ENCODE peak calls at places on chromosomes 6 and 20, in eight cellular contexts. O is colonic mucosa, V is fibroblast of pulmonary artery, T is mesothelial cell of epicardium, K is osteocyte, L is astrocyte, I is AG09309, S is GM13976. Q is an unnamed sample.

GRCh38 chr6:27297857-27298730 is 14.0 kb downstream of the POM121L2 start:
- DNase-seq in O (no peak), V (peak), T (no peak), K (no peak), L (peak), I (no peak), S (no peak), Q (no peak)

GRCh38 chr6:25655746-25656145 is 3.7 kb downstream of the SCGN start:
- DNase-seq in O (no peak), V (no peak), T (no peak), K (no peak), L (no peak), I (no peak), S (no peak), Q (no peak)

GRCh38 chr6:139680819-139681218 is 306.4 kb upstream of the CITED2 start:
- DNase-seq in O (no peak), V (no peak), T (no peak), K (no peak), L (peak), I (no peak), S (no peak), Q (no peak)

GRCh38 chr6:138240476-138241245 is 22.4 kb upstream of the PBOV1 start:
- DNase-seq in O (no peak), V (no peak), T (no peak), K (no peak), L (peak), I (no peak), S (no peak), Q (no peak)

GRCh38 chr6:104326173-104327001 is 533.3 kb downstream of the HACE1 start:
- DNase-seq in O (no peak), V (peak), T (no peak), K (no peak), L (peak), I (peak), S (no peak), Q (no peak)

GRCh38 chr6:34223381-34223963 is 13.2 kb upstream of the HMGA1 start:
- DNase-seq in O (peak), V (no peak), T (no peak), K (no peak), L (no peak), I (no peak), S (no peak), Q (no peak)

GRCh38 chr6:157272866-157273755 is 50.2 kb downstream of the TMEM242 start:
- DNase-seq in O (no peak), V (no peak), T (no peak), K (no peak), L (no peak), I (peak), S (no peak), Q (no peak)

GRCh38 chr20:53608456-53609413 is 15.1 kb upstream of the ZNF217 start:
- DNase-seq in O (peak), V (no peak), T (no peak), K (peak), L (no peak), I (no peak), S (no peak), Q (no peak)

GRCh38 chr6:43575772-43576551 is at the start of the genes POLH and XPO5:
- DNase-seq in O (peak), V (peak), T (peak), K (peak), L (peak), I (peak), S (peak), Q (peak)

GRCh38 chr6:17032595-17033591 is 69.0 kb upstream of the STMND1 start:
- DNase-seq in O (peak), V (peak), T (peak), K (no peak), L (peak), I (peak), S (no peak), Q (peak)

GRCh38 chr6:3259491-3259958 is 778 bp downstream of the PSMG4 start:
- DNase-seq in O (peak), V (peak), T (no peak), K (no peak), L (peak), I (no peak), S (no peak), Q (no peak)

GRCh38 chr6:100463685-100464161 is 998 bp downstream of the SIM1 start:
- DNase-seq in O (no peak), V (no peak), T (no peak), K (no peak), L (no peak), I (no peak), S (peak), Q (peak)

DNA sequence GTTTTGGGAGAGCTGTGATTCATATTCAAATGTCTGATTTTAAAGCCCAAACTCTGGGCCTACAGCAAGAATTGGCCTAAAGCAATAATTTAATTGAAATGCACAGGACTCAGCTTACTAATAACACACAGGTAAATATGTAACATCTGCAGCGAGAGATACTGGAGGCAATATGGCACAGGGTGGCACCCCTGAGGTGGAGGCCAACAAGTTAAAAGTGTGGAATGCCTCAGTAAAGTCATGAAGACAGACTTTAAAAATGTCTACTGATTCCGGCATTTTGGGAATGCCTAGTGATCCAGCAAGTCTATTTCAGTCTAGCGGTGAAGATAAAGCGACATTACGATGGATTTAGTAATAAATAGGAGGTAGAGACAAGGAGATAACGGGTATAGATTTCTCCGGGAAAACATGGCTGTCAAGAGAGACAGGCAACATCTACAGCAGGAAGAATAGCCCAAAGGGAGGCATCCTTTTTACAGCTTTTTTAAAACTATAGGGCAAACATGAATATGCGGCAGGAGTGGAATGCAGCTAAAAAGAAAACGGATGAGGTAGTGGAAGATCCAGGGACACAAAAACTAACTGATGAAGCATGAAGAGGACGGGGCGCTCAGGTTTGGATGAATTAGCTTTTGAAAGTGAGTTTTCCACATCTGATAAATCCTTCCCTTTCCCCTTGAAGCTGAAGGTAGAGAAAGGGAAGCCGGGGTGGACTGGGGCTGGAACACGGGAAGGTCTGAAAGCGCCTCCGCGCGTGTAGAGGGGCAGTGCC is 1.2 kb downstream of the NANP start:
- DNase-seq in O (no peak), V (peak), T (no peak), K (no peak), L (peak), I (no peak), S (no peak), Q (no peak)
- TF ChIP-seq CTCF in O (no peak), V (no peak), T (no peak), K (no peak), L (no peak), I (no peak), S (no peak), Q (no peak)

GRCh38 chr20:6629564-6629963 is 137.9 kb upstream of the BMP2 start:
- DNase-seq in O (no peak), V (no peak), T (no peak), K (no peak), L (no peak), I (no peak), S (no peak), Q (no peak)

GRCh38 chr20:6622041-6622440 is 145.4 kb upstream of the BMP2 start:
- DNase-seq in O (no peak), V (peak), T (no peak), K (no peak), L (peak), I (no peak), S (no peak), Q (peak)

GRCh38 chr20:6630494-6630893 is 137.0 kb upstream of the BMP2 start:
- DNase-seq in O (no peak), V (peak), T (no peak), K (no peak), L (no peak), I (no peak), S (no peak), Q (no peak)

GRCh38 chr20:6623989-6624388 is 143.5 kb upstream of the BMP2 start:
- DNase-seq in O (peak), V (no peak), T (no peak), K (no peak), L (no peak), I (no peak), S (no peak), Q (peak)

DNA sequence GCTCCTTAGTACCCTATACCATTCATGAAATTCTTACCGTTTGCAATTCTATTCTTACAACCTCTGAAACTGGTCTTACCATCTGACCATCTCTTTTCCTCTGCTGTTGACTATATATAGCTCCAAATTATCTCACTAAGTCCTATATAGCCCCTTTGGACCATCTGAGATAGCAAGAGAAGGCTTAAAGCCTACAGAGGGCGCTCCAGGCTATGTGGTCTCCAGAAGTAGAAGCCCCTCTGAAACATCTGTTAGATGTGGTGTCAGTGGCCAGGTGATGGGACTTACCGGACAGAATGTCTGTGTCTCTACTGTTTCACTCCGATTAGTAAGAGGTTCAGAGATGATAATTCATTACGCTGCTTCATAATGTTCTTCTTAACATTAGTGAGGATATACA is 140.7 kb upstream of the BMP2 start:
- DNase-seq in O (no peak), V (no peak), T (no peak), K (no peak), L (no peak), I (no peak), S (no peak), Q (no peak)
- TF ChIP-seq CTCF in O (no peak), V (no peak), T (no peak), K (no peak), L (no peak), I (no peak), S (no peak), Q (no peak)

DNA sequence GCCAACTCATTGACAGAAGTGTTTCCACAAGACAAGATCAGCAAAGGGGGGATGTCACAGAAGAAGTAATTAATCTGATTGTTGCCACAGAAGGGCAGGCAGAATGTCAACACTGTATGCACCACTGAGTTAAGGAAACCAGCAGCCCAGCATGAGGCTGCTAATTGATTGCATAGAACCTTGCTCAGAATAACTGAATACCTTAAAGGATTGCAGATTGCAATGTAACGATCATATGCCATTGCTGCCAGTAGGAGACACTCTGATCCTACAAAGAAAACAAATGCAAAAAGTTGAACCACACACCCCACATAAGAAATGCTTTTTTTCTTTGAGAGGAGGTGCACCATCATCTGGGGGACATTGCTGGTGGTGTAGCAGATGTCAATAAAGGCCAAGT is 13.1 kb downstream of the OR5V1 start:
- DNase-seq in O (no peak), V (no peak), T (no peak), K (no peak), L (no peak), I (no peak), S (no peak), Q (no peak)
- TF ChIP-seq CTCF in O (no peak), V (no peak), T (no peak), K (no peak), L (no peak), I (no peak), S (no peak), Q (no peak)

GRCh38 chr6:111871207-111871606 is 2.0 kb downstream of the FYN start:
- DNase-seq in O (no peak), V (peak), T (no peak), K (no peak), L (no peak), I (no peak), S (peak), Q (no peak)

GRCh38 chr6:111872521-111873177 is 603 bp downstream of the FYN start:
- DNase-seq in O (peak), V (peak), T (peak), K (no peak), L (no peak), I (no peak), S (peak), Q (no peak)

GRCh38 chr6:111874030-111874425 is 776 bp upstream of the FYN start:
- DNase-seq in O (peak), V (peak), T (no peak), K (no peak), L (no peak), I (no peak), S (peak), Q (no peak)

GRCh38 chr6:111871725-111872520 is 1.3 kb downstream of the FYN start:
- DNase-seq in O (peak), V (peak), T (no peak), K (no peak), L (no peak), I (no peak), S (peak), Q (no peak)

DNA sequence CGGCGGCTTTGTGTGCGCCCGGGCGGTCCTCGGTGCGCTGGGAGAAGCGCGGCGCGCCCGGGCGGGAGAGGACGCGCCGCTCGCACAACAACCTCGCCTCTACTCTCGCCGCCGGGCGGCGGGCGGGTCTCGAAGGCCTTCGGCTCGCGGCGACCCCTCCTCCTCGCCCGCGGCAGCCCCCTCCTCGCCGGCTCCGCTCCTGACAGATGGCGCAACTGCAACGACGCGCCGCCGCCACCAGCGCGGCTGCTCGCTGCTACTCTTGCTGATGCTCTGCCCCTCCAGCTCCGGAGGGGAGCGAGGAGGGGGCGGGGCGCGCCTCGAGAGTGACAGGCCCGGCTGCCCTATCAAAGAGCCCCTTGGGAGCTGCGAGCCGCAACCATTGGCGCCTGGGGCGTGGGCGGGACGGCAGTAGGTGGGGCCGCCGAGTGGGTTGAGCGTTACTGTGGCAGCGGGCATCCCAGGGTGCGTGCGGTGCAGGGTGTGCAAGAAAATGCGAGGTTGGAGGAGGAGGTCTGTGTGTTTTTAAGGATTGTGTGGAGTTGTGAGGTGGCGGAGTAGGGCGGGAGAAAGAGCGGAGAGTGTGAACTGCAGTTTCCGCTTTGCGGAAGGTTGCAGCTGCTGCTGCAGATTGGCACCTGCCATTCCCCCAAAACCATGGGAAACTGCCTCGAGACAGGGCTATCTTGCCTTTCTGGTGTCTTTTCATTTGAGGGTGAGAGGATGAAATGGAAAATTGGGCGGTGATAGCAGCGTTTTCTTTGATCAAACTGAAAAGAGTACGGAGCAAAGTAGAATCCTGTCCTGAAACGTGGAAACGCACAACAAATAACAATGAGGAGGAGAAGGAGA is at the start of gene FYN:
- DNase-seq in O (peak), V (peak), T (peak), K (peak), L (peak), I (peak), S (peak), Q (peak)
- TF ChIP-seq CTCF in O (no peak), V (no peak), T (peak), K (peak), L (no peak), I (peak), S (peak), Q (peak)

DNA sequence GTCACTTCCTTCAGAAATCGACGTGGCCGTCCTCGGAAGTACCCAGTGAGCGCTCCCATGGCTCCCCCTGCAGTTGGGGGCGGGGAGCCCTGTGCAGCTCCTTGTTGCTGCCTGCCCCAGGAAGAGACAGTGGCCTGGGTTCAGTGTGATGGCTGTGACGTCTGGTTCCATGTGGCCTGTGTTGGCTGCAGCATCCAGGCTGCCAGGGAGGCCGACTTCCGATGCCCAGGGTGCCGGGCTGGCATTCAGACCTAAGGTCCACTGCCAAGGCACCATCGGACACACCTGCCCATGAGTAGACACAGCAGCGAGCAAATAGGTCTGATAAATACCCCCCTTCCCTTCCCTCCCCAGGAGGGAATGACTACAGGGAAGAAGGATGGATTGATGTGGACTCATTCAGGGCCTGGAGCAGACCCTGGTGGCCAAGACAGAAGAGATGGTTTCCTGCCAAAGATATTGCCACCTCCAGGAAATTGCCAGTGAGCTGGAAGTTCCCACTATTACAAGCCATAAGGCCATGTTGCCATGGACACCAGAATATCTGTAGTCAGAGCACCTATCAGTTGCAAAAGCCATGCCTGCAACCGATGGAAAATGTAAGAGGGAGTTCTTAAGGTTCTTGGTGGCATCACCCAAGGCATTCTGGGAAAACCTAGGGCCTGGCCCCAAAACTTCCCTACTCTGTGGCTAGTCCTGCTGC is 4.2 kb downstream of the TCF19 start:
- DNase-seq in O (no peak), V (no peak), T (no peak), K (no peak), L (no peak), I (no peak), S (no peak), Q (no peak)
- TF ChIP-seq CTCF in O (no peak), V (no peak), T (no peak), K (no peak), L (no peak), I (no peak), S (no peak), Q (no peak)

GRCh38 chr6:39003072-39003471 is 45.5 kb upstream of the GLP1R start:
- DNase-seq in O (no peak), V (no peak), T (no peak), K (no peak), L (no peak), I (no peak), S (no peak), Q (no peak)
- TF ChIP-seq CTCF in O (no peak), V (peak), T (no peak), K (peak), L (no peak), I (peak), S (no peak), Q (no peak)

GRCh38 chr6:69796627-69797390 is at the start of gene LMBRD1:
- DNase-seq in O (peak), V (peak), T (peak), K (peak), L (peak), I (peak), S (peak), Q (peak)
- TF ChIP-seq CTCF in O (peak), V (peak), T (peak), K (peak), L (peak), I (peak), S (peak), Q (peak)

Q was measured in esophagus muscularis mucosa.